ENCODE peak calls at places on chromosomes 16 and 17, in five cellular contexts. Q, F, D, E and Y are unnamed samples.

GRCh38 chr17:78241277-78242023 is 10.0 kb downstream of the TMEM235 start:
- DNase-seq in F (peak; percentile 87), Q (no peak), E (peak; percentile 54), D (no peak), Y (peak; percentile 73)

GRCh38 chr16:27445502-27446175 is 43.7 kb downstream of the IL21R start:
- DNase-seq in F (peak; percentile 12), D (no peak), E (no peak), Q (no peak), Y (no peak)

GRCh38 chr16:10754941-10755340 is 11.3 kb downstream of the NUBP1 start:
- DNase-seq in F (no peak), E (peak; percentile 33), D (no peak), Q (no peak), Y (peak; percentile 57)

GRCh38 chr16:81730090-81731051 is 48.7 kb upstream of the PLCG2 start:
- DNase-seq in Q (peak; percentile 98), E (peak; percentile 56), D (peak; percentile 99), F (peak; percentile 100), Y (peak; percentile 39)

GRCh38 chr16:67926181-67926742 is 5.4 kb downstream of the CTRL start:
- DNase-seq in E (no peak), D (no peak), F (peak; percentile 75), Q (no peak), Y (no peak)

GRCh38 chr16:24577167-24577566 is 37.8 kb downstream of the RBBP6 start:
- DNase-seq in F (no peak), E (no peak), D (no peak), Q (no peak), Y (no peak)

GRCh38 chr17:69401251-69401650 is 13.2 kb upstream of the MAP2K6 start:
- DNase-seq in D (no peak), E (no peak), F (no peak), Q (no peak), Y (no peak)

GRCh38 chr17:65154770-65155589 is 17.8 kb downstream of the RGS9 start:
- DNase-seq in Q (no peak), D (no peak), E (peak; percentile 25), F (no peak), Y (peak; percentile 62)

GRCh38 chr16:728131-728889 is 1.4 kb downstream of the HAGHL start:
- DNase-seq in E (peak; percentile 72), F (peak; percentile 91), Q (peak; percentile 77), D (no peak), Y (peak; percentile 84)

GRCh38 chr16:56198755-56199114 is 7.4 kb downstream of the GNAO1 start:
- DNase-seq in E (no peak), F (no peak), Q (no peak), D (no peak), Y (no peak)

GRCh38 chr16:80347900-80348299 is 192.9 kb upstream of the DYNLRB2 start:
- DNase-seq in F (peak; percentile 29), E (peak; percentile 23), D (no peak), Q (no peak), Y (no peak)

GRCh38 chr17:17313350-17313991 is 10.3 kb downstream of the NT5M start:
- DNase-seq in Q (peak; percentile 38), F (peak; percentile 95), E (no peak), D (peak; percentile 58), Y (no peak)

GRCh38 chr17:149231-149630 is 11.9 kb downstream of the SCGB1C2 start:
- DNase-seq in D (no peak), E (no peak), F (no peak), Q (no peak), Y (no peak)

DNA sequence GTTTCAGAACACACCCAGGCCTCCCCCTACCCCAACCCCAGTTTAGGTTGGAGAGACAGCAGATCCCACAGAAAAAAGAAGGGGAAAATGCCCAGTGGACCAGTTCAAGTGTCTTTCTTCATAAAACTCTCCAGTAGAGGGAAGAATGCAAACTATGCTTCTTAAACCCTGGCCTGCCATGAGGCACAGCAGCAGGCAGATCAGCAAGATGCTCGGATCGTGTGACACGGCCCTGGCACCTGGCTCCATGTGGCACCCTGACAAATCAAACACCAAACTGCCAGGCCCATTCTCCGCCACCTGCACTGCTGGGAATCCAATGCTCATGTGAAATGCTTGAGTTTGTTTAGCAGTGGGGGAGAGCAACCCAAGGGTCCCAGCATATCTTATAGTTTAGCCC is 166.8 kb downstream of the SOX9 start:
- DNase-seq in E (no peak), F (no peak), D (no peak), Q (no peak), Y (no peak)
- TF ChIP-seq CTCF in E (no peak), F (no peak), D (no peak), Q (no peak), Y (no peak)

DNA sequence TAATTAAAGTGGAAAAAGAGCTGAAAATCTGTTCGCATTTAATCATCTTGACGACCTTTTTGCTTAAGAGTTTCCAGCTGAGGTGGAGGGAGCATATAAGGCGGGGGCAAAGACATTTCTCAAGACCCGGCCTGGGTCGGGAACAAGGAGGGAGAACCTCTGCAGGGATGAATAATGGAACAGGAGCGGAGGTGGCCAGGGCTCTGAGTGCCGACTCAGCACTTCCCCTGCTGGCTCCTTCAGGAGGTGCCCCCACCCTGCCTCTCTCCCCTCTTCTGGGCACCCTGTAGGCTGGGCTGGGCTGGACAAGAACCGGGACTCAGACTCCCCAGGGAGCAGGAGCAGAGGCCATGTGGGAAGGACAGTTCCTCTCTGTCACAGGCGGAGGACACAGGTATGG is 7.9 kb upstream of the NGFR start:
- DNase-seq in E (no peak), Q (no peak), F (peak; percentile 79), D (no peak), Y (no peak)
- TF ChIP-seq CTCF in E (no peak), Q (no peak), F (peak; percentile 35), D (peak; percentile 12), Y (peak; percentile 10)

GRCh38 chr16:49332589-49333267 is 40.9 kb upstream of the C16orf78 start:
- DNase-seq in E (no peak), Q (no peak), F (no peak), D (no peak), Y (no peak)

GRCh38 chr16:49335828-49336227 is 37.8 kb upstream of the C16orf78 start:
- DNase-seq in F (no peak), D (no peak), E (no peak), Q (no peak), Y (no peak)

GRCh38 chr16:49333268-49333597 is 40.4 kb upstream of the C16orf78 start:
- DNase-seq in E (no peak), Q (no peak), F (no peak), D (no peak), Y (no peak)

GRCh38 chr16:49327466-49327865 is 45.8 kb upstream of the CBLN1 start:
- DNase-seq in D (no peak), F (no peak), E (no peak), Q (no peak), Y (no peak)

GRCh38 chr16:49330562-49331201 is 42.9 kb upstream of the C16orf78 start:
- DNase-seq in Q (no peak), D (no peak), F (no peak), E (no peak), Y (no peak)
- TF ChIP-seq CTCF in Q (no peak), D (peak; percentile 1), F (peak; percentile 40), E (no peak), Y (no peak)

GRCh38 chr17:36870618-36871002 is 66.7 kb upstream of the LHX1 start:
- DNase-seq in D (no peak), E (no peak), Q (no peak), F (peak; percentile 81), Y (no peak)
- TF ChIP-seq CTCF in D (peak; percentile 24), E (no peak), Q (no peak), F (peak; percentile 54), Y (no peak)

DNA sequence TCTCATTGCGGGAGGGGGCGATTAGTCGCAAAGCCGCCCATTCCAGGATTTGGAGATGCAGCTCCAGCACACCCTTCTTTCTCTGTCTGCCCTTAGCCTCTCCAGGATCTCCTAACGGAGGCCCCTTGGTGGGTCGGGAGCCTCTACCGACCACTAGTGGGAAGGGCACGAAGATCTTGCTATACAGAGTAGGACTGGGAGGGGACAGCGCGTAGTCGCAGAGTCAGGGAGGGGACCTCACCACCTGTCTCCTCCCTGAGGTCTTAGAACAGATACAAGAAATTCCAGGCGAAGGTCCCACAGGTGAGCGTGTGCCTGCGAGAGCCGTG is 569 bp upstream of the SMTNL2 start:
- DNase-seq in Q (peak; percentile 55), D (no peak), F (peak; percentile 86), E (no peak), Y (no peak)
- TF ChIP-seq CTCF in Q (peak; percentile 53), D (peak; percentile 48), F (peak; percentile 68), E (peak; percentile 19), Y (peak; percentile 18)

DNA sequence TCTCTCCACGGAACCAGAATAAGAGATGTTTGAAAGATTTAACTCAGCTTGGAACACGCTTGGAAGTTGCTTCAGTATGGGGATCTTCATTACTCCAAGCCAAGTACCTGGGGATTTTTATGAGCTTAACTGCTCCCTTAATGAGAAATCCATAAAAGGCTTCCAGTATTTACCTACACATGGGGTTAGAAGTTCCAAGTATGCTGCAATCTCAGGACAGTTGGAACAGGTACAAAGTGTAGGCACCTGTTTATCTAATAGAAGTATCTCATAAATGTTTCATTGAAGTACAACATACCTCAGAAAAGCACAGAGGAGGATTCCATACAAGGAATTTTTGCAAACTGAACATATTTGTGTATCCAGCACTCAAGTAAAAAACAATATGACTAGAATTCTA is 161.6 kb upstream of the PIRT start:
- DNase-seq in E (no peak), F (no peak), D (no peak), Q (no peak), Y (no peak)
- TF ChIP-seq CTCF in E (no peak), F (no peak), D (no peak), Q (no peak), Y (no peak)

GRCh38 chr16:7405166-7405565 is 72.5 kb downstream of the RBFOX1 start:
- DNase-seq in D (no peak), F (peak; percentile 83), Q (peak; percentile 51), E (peak; percentile 4), Y (no peak)
- TF ChIP-seq CTCF in D (peak; percentile 51), F (peak; percentile 78), Q (peak; percentile 52), E (peak; percentile 32), Y (no peak)

GRCh38 chr17:37221865-37222264 is 153.9 kb upstream of the C17orf78 start:
- DNase-seq in E (no peak), Q (no peak), F (no peak), D (no peak), Y (no peak)
- TF ChIP-seq CTCF in E (no peak), Q (no peak), F (no peak), D (no peak), Y (peak; percentile 34)

DNA sequence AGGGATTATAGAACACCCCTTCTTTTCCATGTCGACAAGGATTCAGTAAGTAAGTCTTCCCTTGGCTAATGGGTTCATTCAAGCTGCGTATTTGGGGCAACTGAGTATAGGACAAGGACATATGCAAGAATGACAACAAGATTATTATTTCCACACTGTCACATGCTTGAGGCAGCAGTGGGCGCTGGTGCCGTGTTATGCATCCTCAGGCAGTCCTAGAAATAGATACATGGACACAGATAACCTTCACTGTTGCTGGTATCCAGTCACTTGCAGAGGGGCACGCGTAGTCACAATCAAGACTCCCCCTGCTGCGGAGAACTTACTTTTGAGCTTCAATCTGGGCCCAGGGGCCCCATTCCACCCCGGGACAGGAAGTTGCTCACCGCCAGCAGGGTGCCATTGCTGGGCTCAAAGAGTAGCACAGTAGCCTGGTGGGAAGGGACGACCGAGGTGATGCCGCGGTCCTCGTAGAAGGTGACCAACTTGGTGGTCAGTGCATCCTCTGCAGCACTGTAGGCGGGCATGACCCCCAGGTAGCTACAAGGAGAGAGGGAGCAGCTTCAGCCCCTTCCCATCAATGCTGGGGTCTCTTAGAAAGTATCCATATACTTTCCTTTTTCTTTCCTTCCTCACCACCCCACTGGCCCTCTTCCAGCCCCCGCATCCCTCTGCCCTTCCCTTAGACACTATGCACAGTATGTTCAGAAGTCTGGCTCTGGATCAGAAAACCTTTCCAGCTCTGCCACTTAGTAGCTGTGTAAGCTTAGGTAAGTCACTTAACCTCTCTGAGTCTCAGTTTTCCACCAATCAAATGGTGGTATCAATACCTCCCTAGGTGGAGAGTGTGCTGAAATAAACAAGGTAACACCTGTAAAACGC is 804 bp downstream of the CRYM start:
- DNase-seq in D (no peak), Q (no peak), E (no peak), F (no peak), Y (no peak)
- TF ChIP-seq CTCF in D (no peak), Q (no peak), E (no peak), F (no peak), Y (no peak)